ENCODE peak calls at places on chromosomes 16 and 17, in six cellular contexts. P is aorta; K is stimulated activated CD4-positive, alpha-beta T cell treated with anti-CD3 and anti-CD28 coated beads, Interleukin-1b, Interleukin-23, amount 100 ng/mL, for 1 hour; Q is mucosa of descending colon; G is NCI-H1417 treated with DMSO at 0.1 percent for 48 hours; L is NCI-H1930. F is an unnamed sample.

GRCh38 chr16:76668207-76668725 is 391.1 kb downstream of the CNTNAP4 start:
- DNase-seq in P (no peak), K (no peak), Q (no peak), G (no peak), L (no peak), F (no peak)

GRCh38 chr16:69186642-69187386 is at the start of gene SNTB2:
- DNase-seq in P (peak), K (peak), Q (peak), G (peak), L (peak), F (peak)

GRCh38 chr16:782766-783403 is 5.3 kb downstream of the RPUSD1 start:
- DNase-seq in P (no peak), K (no peak), Q (no peak), G (peak), L (no peak), F (no peak)

GRCh38 chr17:44906987-44907681 is 7.9 kb upstream of the EFTUD2 start:
- DNase-seq in P (no peak), K (no peak), Q (no peak), G (no peak), L (no peak), F (no peak)

GRCh38 chr17:47229535-47230443 is 20.6 kb downstream of the MYL4 start:
- DNase-seq in P (peak), K (peak), Q (peak), G (peak), L (peak), F (peak)

GRCh38 chr16:21645261-21645721 is 7.1 kb downstream of the IGSF6 start:
- DNase-seq in P (no peak), K (no peak), Q (no peak), G (no peak), L (no peak), F (no peak)

GRCh38 chr17:75814900-75815373 is 29.3 kb downstream of the UNC13D start:
- DNase-seq in P (peak), K (no peak), Q (peak), G (no peak), L (no peak), F (no peak)

GRCh38 chr16:9807302-9807701 is 374.9 kb downstream of the GRIN2A start:
- DNase-seq in P (no peak), K (no peak), Q (no peak), G (no peak), L (no peak), F (no peak)

GRCh38 chr17:44043326-44043725 is 23.1 kb downstream of the LSM12 start:
- DNase-seq in P (peak), K (no peak), Q (no peak), G (no peak), L (no peak), F (no peak)

GRCh38 chr17:57701121-57701520 is 44.0 kb downstream of the CCDC182 start:
- DNase-seq in P (no peak), K (no peak), Q (no peak), G (peak), L (no peak), F (no peak)

GRCh38 chr17:73686961-73687360 is 42.7 kb upstream of the SDK2 start:
- DNase-seq in P (no peak), K (no peak), Q (no peak), G (no peak), L (no peak), F (no peak)

GRCh38 chr16:15857779-15858560 is 1.1 kb upstream of the MYH11 start:
- DNase-seq in P (peak), K (no peak), Q (no peak), G (no peak), L (no peak), F (no peak)

GRCh38 chr17:3049705-3050295 is 13.6 kb downstream of the OR1D5 start:
- DNase-seq in P (no peak), K (no peak), Q (no peak), G (no peak), L (no peak), F (no peak)

GRCh38 chr17:48426019-48426418 is 4.0 kb downstream of the SKAP1 start:
- DNase-seq in P (no peak), K (no peak), Q (no peak), G (no peak), L (no peak), F (no peak)

GRCh38 chr17:32723310-32723955 is 153.5 kb downstream of the MYO1D start:
- DNase-seq in P (no peak), K (no peak), Q (no peak), G (no peak), L (no peak), F (no peak)

GRCh38 chr17:6047966-6048365 is 22.2 kb upstream of the WSCD1 start:
- DNase-seq in P (no peak), K (no peak), Q (no peak), G (no peak), L (no peak), F (no peak)

GRCh38 chr17:82372591-82373452 is 1.3 kb downstream of the UTS2R start:
- DNase-seq in P (peak), K (no peak), Q (peak), G (no peak), L (no peak), F (no peak)

GRCh38 chr17:45841883-45842525 is 2.7 kb upstream of the SPPL2C start:
- DNase-seq in P (no peak), K (no peak), Q (no peak), G (peak), L (no peak), F (no peak)

GRCh38 chr17:73067075-73067474 is 25.4 kb downstream of the SLC39A11 start:
- DNase-seq in P (no peak), K (no peak), Q (no peak), G (no peak), L (no peak), F (no peak)

GRCh38 chr17:56230660-56231059 is 77.4 kb downstream of the ANKFN1 start:
- DNase-seq in P (no peak), K (no peak), Q (no peak), G (no peak), L (no peak), F (no peak)

GRCh38 chr16:720990-721764 is at the start of gene ANTKMT:
- DNase-seq in P (peak), K (no peak), Q (peak), G (peak), L (peak), F (peak)

GRCh38 chr17:18044609-18045008 is 5.4 kb downstream of the GID4 start:
- DNase-seq in P (no peak), K (no peak), Q (no peak), G (no peak), L (no peak), F (no peak)

GRCh38 chr17:78873519-78874340 is 29.3 kb downstream of the CEP295NL start:
- DNase-seq in P (no peak), K (no peak), Q (no peak), G (no peak), L (no peak), F (no peak)

GRCh38 chr17:44911133-44912001 is 3.9 kb downstream of the GFAP start:
- DNase-seq in P (peak), K (peak), Q (no peak), G (no peak), L (peak), F (peak)

GRCh38 chr16:86991679-86992078 is 325.5 kb downstream of the C16orf95 start:
- DNase-seq in P (no peak), K (no peak), Q (no peak), G (no peak), L (no peak), F (no peak)

GRCh38 chr17:10633738-10634379 is 23.2 kb downstream of the MYH3 start:
- DNase-seq in P (no peak), K (no peak), Q (no peak), G (no peak), L (no peak), F (no peak)

GRCh38 chr17:39400547-39401411 is 647 bp downstream of the FBXL20 start:
- DNase-seq in P (peak), K (no peak), Q (peak), G (no peak), L (no peak), F (no peak)

GRCh38 chr16:86982347-86982596 is 334.9 kb downstream of the C16orf95 start:
- DNase-seq in P (no peak), K (no peak), Q (no peak), G (no peak), L (no peak), F (no peak)

GRCh38 chr16:12111223-12111622 is 134.7 kb downstream of the SNX29 start:
- DNase-seq in P (no peak), K (no peak), Q (no peak), G (no peak), L (no peak), F (no peak)

GRCh38 chr16:9134739-9135138 is 43.3 kb downstream of the HAPSTR1 start:
- DNase-seq in P (peak), K (peak), Q (no peak), G (no peak), L (peak), F (peak)

GRCh38 chr16:84789431-84789830 is 30.4 kb upstream of the CRISPLD2 start:
- DNase-seq in P (no peak), K (no peak), Q (no peak), G (no peak), L (no peak), F (no peak)

GRCh38 chr17:36703860-36704266 is 102.5 kb downstream of the MRM1 start:
- DNase-seq in P (no peak), K (no peak), Q (no peak), G (no peak), L (no peak), F (peak)

GRCh38 chr17:37131670-37132620 is 183.2 kb downstream of the AATF start:
- DNase-seq in P (no peak), K (no peak), Q (no peak), G (no peak), L (no peak), F (no peak)

GRCh38 chr17:63274156-63274555 is 171.9 kb downstream of the CYB561 start:
- DNase-seq in P (no peak), K (no peak), Q (no peak), G (no peak), L (no peak), F (no peak)

GRCh38 chr17:15171433-15172047 is 93.6 kb downstream of the PMP22 start:
- DNase-seq in P (peak), K (no peak), Q (no peak), G (no peak), L (peak), F (peak)

GRCh38 chr17:327971-328370 is 24.6 kb downstream of the RPH3AL start:
- DNase-seq in P (peak), K (no peak), Q (peak), G (no peak), L (no peak), F (no peak)

GRCh38 chr17:8735336-8735939 is 9.2 kb downstream of the CCDC42 start:
- DNase-seq in P (no peak), K (no peak), Q (no peak), G (no peak), L (no peak), F (no peak)

GRCh38 chr16:54194008-54194731 is 92.4 kb downstream of the IRX3 start:
- DNase-seq in P (peak), K (no peak), Q (peak), G (no peak), L (no peak), F (no peak)

F was measured in activated T-cell treated with anti-CD3 and anti-CD28 coated beads for 24 hours.